ENCODE peak calls at places on chromosome 13, in six cellular contexts. G, U, H, C, L and O are unnamed samples.
A peak's percentile ranks its signal among the peaks of the same experiment; 100 is the strongest.

GRCh38 chr13:27621366-27622101 is at the start of gene POLR1D:
- DNase-seq in G (peak; percentile 83), U (peak; percentile 77), H (peak; percentile 77), C (peak; percentile 91), L (peak; percentile 41), O (peak; percentile 36)

GRCh38 chr13:95552539-95553270 is at the start of gene CLDN10:
- DNase-seq in G (peak; percentile 22), U (no peak), H (no peak), C (peak; percentile 94), L (no peak), O (peak; percentile 63)

GRCh38 chr13:23630349-23631093 is 60.3 kb downstream of the TNFRSF19 start:
- DNase-seq in G (no peak), U (no peak), H (peak; percentile 86), C (no peak), L (no peak), O (no peak)

GRCh38 chr13:107376393-107377085 is 808.6 kb upstream of the ARGLU1 start:
- DNase-seq in G (no peak), U (no peak), H (no peak), C (no peak), L (no peak), O (no peak)

GRCh38 chr13:103884139-103884723 is 818.0 kb upstream of the SLC10A2 start:
- DNase-seq in G (no peak), U (no peak), H (peak; percentile 4), C (no peak), L (no peak), O (no peak)

GRCh38 chr13:30696278-30697176 is 38.8 kb upstream of the ALOX5AP start:
- DNase-seq in G (no peak), U (no peak), H (no peak), C (no peak), L (no peak), O (no peak)

GRCh38 chr13:111912991-111913781 is 153.8 kb upstream of the SOX1 start:
- DNase-seq in G (no peak), U (no peak), H (no peak), C (peak; percentile 39), L (no peak), O (no peak)

GRCh38 chr13:80524447-80525215 is 183.7 kb upstream of the SPRY2 start:
- DNase-seq in G (peak; percentile 18), U (peak; percentile 15), H (no peak), C (no peak), L (no peak), O (no peak)

GRCh38 chr13:69524459-69525155 is 583.0 kb upstream of the ATXN8OS start:
- DNase-seq in G (no peak), U (no peak), H (no peak), C (no peak), L (no peak), O (no peak)

GRCh38 chr13:71460179-71460578 is 406.8 kb downstream of the DACH1 start:
- DNase-seq in G (no peak), U (no peak), H (no peak), C (no peak), L (no peak), O (no peak)

GRCh38 chr13:50940509-50940908 is 30.9 kb downstream of the RNASEH2B start:
- DNase-seq in G (no peak), U (no peak), H (peak; percentile 74), C (no peak), L (no peak), O (no peak)

GRCh38 chr13:97100821-97101220 is 106.5 kb upstream of the OXGR1 start:
- DNase-seq in G (no peak), U (no peak), H (no peak), C (no peak), L (no peak), O (no peak)

GRCh38 chr13:96822900-96823299 is 171.4 kb downstream of the OXGR1 start:
- DNase-seq in G (peak; percentile 12), U (peak; percentile 54), H (peak; percentile 50), C (no peak), L (no peak), O (peak; percentile 36)

GRCh38 chr13:106373989-106374572 is 161.4 kb downstream of the EFNB2 start:
- DNase-seq in G (no peak), U (no peak), H (no peak), C (no peak), L (peak; percentile 69), O (no peak)

GRCh38 chr13:101514695-101515275 is 62.3 kb downstream of the ITGBL1 start:
- DNase-seq in G (peak; percentile 8), U (peak; percentile 8), H (peak; percentile 48), C (no peak), L (no peak), O (no peak)

GRCh38 chr13:40220299-40220935 is 446.0 kb downstream of the FOXO1 start:
- DNase-seq in G (no peak), U (no peak), H (no peak), C (no peak), L (no peak), O (no peak)

GRCh38 chr13:61960981-61961380 is 545.3 kb upstream of the PCDH20 start:
- DNase-seq in G (no peak), U (no peak), H (no peak), C (no peak), L (no peak), O (no peak)

GRCh38 chr13:95256086-95256485 is 45.2 kb downstream of the ABCC4 start:
- DNase-seq in G (no peak), U (peak; percentile 93), H (peak; percentile 23), C (no peak), L (no peak), O (no peak)

GRCh38 chr13:50400930-50401553 is 385.8 kb downstream of the KCNRG start:
- DNase-seq in G (no peak), U (no peak), H (peak; percentile 5), C (no peak), L (no peak), O (no peak)

GRCh38 chr13:79780240-79780639 is 299.3 kb downstream of the NDFIP2 start:
- DNase-seq in G (no peak), U (no peak), H (no peak), C (no peak), L (peak; percentile 25), O (no peak)

GRCh38 chr13:66461021-66461420 is 769.1 kb downstream of the PCDH9 start:
- DNase-seq in G (no peak), U (no peak), H (no peak), C (no peak), L (no peak), O (no peak)

GRCh38 chr13:35699805-35700204 is 223.3 kb upstream of the MAB21L1 start:
- DNase-seq in G (no peak), U (no peak), H (no peak), C (no peak), L (no peak), O (no peak)
- H3K9ac ChIP-seq in G (no peak overlapping the region), U (no peak overlapping the region), H (no peak overlapping the region), C (no peak overlapping the region), L (no peak overlapping the region), O (no peak overlapping the region)

DNA sequence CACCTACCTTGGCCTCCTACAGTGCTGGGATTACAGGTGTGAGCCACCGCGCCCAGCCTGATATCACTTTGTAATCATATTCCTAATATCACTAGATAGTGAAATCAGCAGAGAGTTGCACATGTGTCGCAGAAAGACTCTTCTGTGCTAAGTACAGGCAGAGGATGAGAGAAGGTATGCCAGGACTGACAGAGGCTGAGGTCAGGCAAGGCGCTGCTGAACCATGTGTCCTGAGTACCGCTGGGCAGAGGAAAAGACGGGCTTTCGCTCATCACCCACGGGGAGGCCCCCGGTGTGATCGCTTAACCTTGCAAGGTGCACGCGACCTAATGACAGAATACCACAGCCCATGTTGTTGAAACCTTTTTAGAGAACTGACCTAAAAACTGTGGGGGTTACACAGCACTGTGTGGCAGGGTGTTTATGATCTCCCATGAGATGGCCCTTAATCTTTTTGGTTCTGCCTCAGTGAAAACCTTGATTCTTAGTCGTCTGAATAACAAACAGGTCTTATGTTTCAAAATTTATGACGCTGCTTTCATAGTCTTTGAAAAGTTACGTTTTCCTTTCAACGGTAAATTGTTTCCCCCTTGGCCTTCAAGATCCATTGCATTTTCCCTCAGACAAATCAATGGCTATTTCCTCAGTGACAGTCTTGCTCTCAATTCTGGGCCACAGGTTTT is 12.2 kb downstream of the GJA3 start:
- DNase-seq in G (no peak), U (no peak), H (no peak), C (no peak), L (no peak), O (no peak)
- TF ChIP-seq ZNF274 in G (no peak), U (no peak), H (no peak), C (no peak), L (no peak), O (no peak)

GRCh38 chr13:44189085-44189484 is 184.5 kb upstream of the SERP2 start:
- DNase-seq in G (no peak), U (no peak), H (no peak), C (no peak), L (no peak), O (no peak)

GRCh38 chr13:44188257-44188656 is 185.4 kb upstream of the SERP2 start:
- DNase-seq in G (no peak), U (peak; percentile 16), H (no peak), C (no peak), L (no peak), O (no peak)

GRCh38 chr13:44193731-44194130 is 179.9 kb upstream of the SERP2 start:
- DNase-seq in G (no peak), U (no peak), H (no peak), C (no peak), L (no peak), O (no peak)

GRCh38 chr13:44191103-44191502 is 182.5 kb upstream of the SERP2 start:
- DNase-seq in G (no peak), U (no peak), H (no peak), C (no peak), L (no peak), O (no peak)

DNA sequence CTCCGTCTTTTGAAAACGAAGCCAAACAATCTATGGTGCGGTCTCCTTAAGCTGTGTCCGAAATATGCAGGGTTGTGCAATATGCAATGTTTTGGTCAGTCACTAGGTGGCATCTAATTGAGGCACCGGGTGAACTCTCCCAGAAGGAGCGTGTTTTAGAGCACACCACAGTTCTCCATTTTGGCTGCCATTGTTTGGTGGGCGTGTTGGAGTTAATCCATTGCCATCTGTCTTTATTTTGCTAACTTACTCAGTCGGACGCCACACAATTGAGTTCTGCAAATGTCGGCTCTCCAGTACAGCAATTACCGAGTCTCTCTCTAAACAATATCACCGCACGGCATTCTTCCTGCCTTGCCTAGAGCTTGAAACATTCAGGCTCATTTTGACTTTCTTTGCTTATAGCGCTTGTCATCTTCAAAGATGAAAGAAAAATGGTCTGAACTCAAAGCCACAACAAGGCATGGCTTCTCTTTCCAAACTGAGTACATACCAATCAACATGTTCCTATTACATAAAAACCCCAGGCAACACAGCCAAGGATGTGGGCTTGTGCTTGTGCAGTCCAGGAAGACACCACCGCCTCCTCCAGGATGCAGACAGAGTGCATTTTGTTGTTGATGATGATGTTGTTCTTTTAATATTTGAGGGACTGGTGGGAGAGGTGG is 182.0 kb upstream of the SERP2 start:
- DNase-seq in G (peak; percentile 40), U (peak; percentile 81), H (peak; percentile 64), C (no peak), L (no peak), O (peak; percentile 25)
- H3K4me3 ChIP-seq in G (no peak overlapping the region), U (no peak overlapping the region), H (no peak overlapping the region), C (no peak overlapping the region), L (no peak overlapping the region), O (no peak overlapping the region)

GRCh38 chr13:28637714-28638355 is 21.1 kb upstream of the POMP start:
- DNase-seq in G (no peak), U (no peak), H (peak; percentile 59), C (no peak), L (peak; percentile 50), O (no peak)
- H3K9ac ChIP-seq in G (no peak overlapping the region), U (no peak overlapping the region), H (no peak overlapping the region), C (no peak overlapping the region), L (no peak overlapping the region), O (no peak overlapping the region)